ENCODE peak calls at places on chromosome X, in ten cellular contexts. One of them, this sample, is unnamed.

GRCh38 chrX:3962511-3963350 is 249.3 kb upstream of the PRKX start:
- DNase-seq in foreskin fibroblast: no peak
- DNase-seq in endodermal cell: peak; percentile 68
- DNase-seq in right cardiac atrium: no peak
- DNase-seq in Caco-2: no peak
- DNase-seq in uterus: no peak
- DNase-seq in GM23338: peak; percentile 62
- DNase-seq in suprapubic skin: no peak
- DNase-seq in SJSA1: peak; percentile 1
- DNase-seq in cardiac muscle cell: peak; percentile 13
- DNase-seq in this sample: peak; percentile 25

GRCh38 chrX:153927686-153927935 is 1.5 kb upstream of the ARHGAP4 start:
- DNase-seq in foreskin fibroblast: no peak
- DNase-seq in endodermal cell: no peak
- DNase-seq in right cardiac atrium: no peak
- DNase-seq in Caco-2: no peak
- DNase-seq in uterus: no peak
- DNase-seq in GM23338: no peak
- DNase-seq in suprapubic skin: no peak
- DNase-seq in SJSA1: no peak
- DNase-seq in cardiac muscle cell: no peak
- DNase-seq in this sample: no peak

GRCh38 chrX:52346462-52347165 is 22.2 kb upstream of the XAGE2 start:
- DNase-seq in foreskin fibroblast: no peak
- DNase-seq in endodermal cell: no peak
- DNase-seq in right cardiac atrium: no peak
- DNase-seq in Caco-2: no peak
- DNase-seq in uterus: no peak
- DNase-seq in GM23338: no peak
- DNase-seq in suprapubic skin: no peak
- DNase-seq in SJSA1: peak; percentile 1
- DNase-seq in cardiac muscle cell: no peak
- DNase-seq in this sample: no peak

GRCh38 chrX:96455078-96455477 is 229.6 kb upstream of the DIAPH2 start:
- DNase-seq in foreskin fibroblast: no peak
- DNase-seq in endodermal cell: no peak
- DNase-seq in right cardiac atrium: no peak
- DNase-seq in Caco-2: no peak
- DNase-seq in uterus: no peak
- DNase-seq in GM23338: no peak
- DNase-seq in suprapubic skin: no peak
- DNase-seq in SJSA1: no peak
- DNase-seq in cardiac muscle cell: no peak
- DNase-seq in this sample: no peak

GRCh38 chrX:96713303-96713702 is 28.7 kb downstream of the DIAPH2 start:
- DNase-seq in foreskin fibroblast: no peak
- DNase-seq in endodermal cell: no peak
- DNase-seq in right cardiac atrium: no peak
- DNase-seq in Caco-2: peak; percentile 32
- DNase-seq in uterus: no peak
- DNase-seq in GM23338: no peak
- DNase-seq in suprapubic skin: no peak
- DNase-seq in SJSA1: no peak
- DNase-seq in cardiac muscle cell: no peak
- DNase-seq in this sample: no peak

GRCh38 chrX:122777766-122778165 is 406.3 kb upstream of the GRIA3 start:
- DNase-seq in foreskin fibroblast: peak; percentile 2
- DNase-seq in endodermal cell: no peak
- DNase-seq in right cardiac atrium: no peak
- DNase-seq in Caco-2: no peak
- DNase-seq in uterus: no peak
- DNase-seq in GM23338: peak; percentile 6
- DNase-seq in suprapubic skin: no peak
- DNase-seq in SJSA1: no peak
- DNase-seq in cardiac muscle cell: no peak
- DNase-seq in this sample: no peak

GRCh38 chrX:8179653-8180052 is 8.6 kb upstream of the VCX2 start:
- DNase-seq in foreskin fibroblast: no peak
- DNase-seq in endodermal cell: no peak
- DNase-seq in right cardiac atrium: no peak
- DNase-seq in Caco-2: no peak
- DNase-seq in uterus: no peak
- DNase-seq in GM23338: no peak
- DNase-seq in suprapubic skin: no peak
- DNase-seq in SJSA1: no peak
- DNase-seq in cardiac muscle cell: peak; percentile 6
- DNase-seq in this sample: no peak

GRCh38 chrX:140066262-140066661 is 100.9 kb upstream of the CXorf66 start:
- DNase-seq in foreskin fibroblast: no peak
- DNase-seq in endodermal cell: no peak
- DNase-seq in right cardiac atrium: no peak
- DNase-seq in Caco-2: no peak
- DNase-seq in uterus: no peak
- DNase-seq in GM23338: no peak
- DNase-seq in suprapubic skin: no peak
- DNase-seq in SJSA1: no peak
- DNase-seq in cardiac muscle cell: no peak
- DNase-seq in this sample: no peak

GRCh38 chrX:13506574-13506973 is 62.8 kb upstream of the EGFL6 start:
- DNase-seq in foreskin fibroblast: no peak
- DNase-seq in endodermal cell: peak; percentile 73
- DNase-seq in right cardiac atrium: peak; percentile 47
- DNase-seq in Caco-2: peak; percentile 30
- DNase-seq in uterus: peak; percentile 45
- DNase-seq in GM23338: peak; percentile 46
- DNase-seq in suprapubic skin: no peak
- DNase-seq in SJSA1: peak; percentile 6
- DNase-seq in cardiac muscle cell: peak; percentile 68
- DNase-seq in this sample: peak; percentile 51

GRCh38 chrX:40249582-40249981 is 151.8 kb upstream of the BCOR start:
- DNase-seq in foreskin fibroblast: no peak
- DNase-seq in endodermal cell: no peak
- DNase-seq in right cardiac atrium: no peak
- DNase-seq in Caco-2: no peak
- DNase-seq in uterus: no peak
- DNase-seq in GM23338: no peak
- DNase-seq in suprapubic skin: no peak
- DNase-seq in SJSA1: no peak
- DNase-seq in cardiac muscle cell: no peak
- DNase-seq in this sample: no peak

GRCh38 chrX:78330068-78330467 is 2.7 kb upstream of the CYSLTR1 start:
- DNase-seq in foreskin fibroblast: no peak
- DNase-seq in endodermal cell: no peak
- DNase-seq in right cardiac atrium: no peak
- DNase-seq in Caco-2: no peak
- DNase-seq in uterus: no peak
- DNase-seq in GM23338: no peak
- DNase-seq in suprapubic skin: no peak
- DNase-seq in SJSA1: no peak
- DNase-seq in cardiac muscle cell: no peak
- DNase-seq in this sample: no peak
- H3K4me3 ChIP-seq in foreskin fibroblast: no peak overlapping the region
- H3K4me3 ChIP-seq in endodermal cell: no peak overlapping the region
- H3K4me3 ChIP-seq in right cardiac atrium: no peak overlapping the region
- H3K4me3 ChIP-seq in Caco-2: no peak overlapping the region
- H3K4me3 ChIP-seq in uterus: no peak overlapping the region
- H3K4me3 ChIP-seq in GM23338: no peak overlapping the region
- H3K4me3 ChIP-seq in suprapubic skin: no peak overlapping the region
- H3K4me3 ChIP-seq in SJSA1: no peak overlapping the region
- H3K4me3 ChIP-seq in cardiac muscle cell: no peak overlapping the region
- H3K4me3 ChIP-seq in this sample: no peak overlapping the region

DNA sequence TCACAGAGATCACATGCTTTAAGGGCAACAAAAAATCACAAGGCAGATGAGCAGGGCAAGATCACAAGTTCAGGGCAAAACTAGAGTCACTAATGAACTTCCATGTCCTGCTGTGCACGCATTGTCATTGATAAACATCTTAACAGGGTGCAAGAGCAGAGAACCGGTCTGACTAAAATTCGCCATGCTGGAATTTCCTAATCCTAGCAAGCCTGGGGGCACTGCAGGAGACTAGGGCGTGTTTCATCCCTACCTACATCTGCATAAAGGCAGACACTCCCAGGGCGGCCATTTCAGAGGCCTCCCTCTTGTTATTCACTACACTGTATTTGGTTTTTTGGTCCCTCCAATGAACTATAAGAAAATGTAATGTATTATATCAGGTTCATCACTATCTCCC is 203.6 kb downstream of the ARHGEF9 start:
- DNase-seq in foreskin fibroblast: no peak
- DNase-seq in endodermal cell: peak; percentile 83
- DNase-seq in right cardiac atrium: no peak
- DNase-seq in Caco-2: no peak
- DNase-seq in uterus: no peak
- DNase-seq in GM23338: peak; percentile 83
- DNase-seq in suprapubic skin: no peak
- DNase-seq in SJSA1: no peak
- DNase-seq in cardiac muscle cell: no peak
- DNase-seq in this sample: no peak
- H3K4me3 ChIP-seq in foreskin fibroblast: no peak overlapping the region
- H3K4me3 ChIP-seq in endodermal cell: no peak overlapping the region
- H3K4me3 ChIP-seq in right cardiac atrium: no peak overlapping the region
- H3K4me3 ChIP-seq in Caco-2: no peak overlapping the region
- H3K4me3 ChIP-seq in uterus: no peak overlapping the region
- H3K4me3 ChIP-seq in GM23338: peak overlapping the region; percentile 33
- H3K4me3 ChIP-seq in suprapubic skin: no peak overlapping the region
- H3K4me3 ChIP-seq in SJSA1: no peak overlapping the region
- H3K4me3 ChIP-seq in cardiac muscle cell: no peak overlapping the region
- H3K4me3 ChIP-seq in this sample: no peak overlapping the region

DNA sequence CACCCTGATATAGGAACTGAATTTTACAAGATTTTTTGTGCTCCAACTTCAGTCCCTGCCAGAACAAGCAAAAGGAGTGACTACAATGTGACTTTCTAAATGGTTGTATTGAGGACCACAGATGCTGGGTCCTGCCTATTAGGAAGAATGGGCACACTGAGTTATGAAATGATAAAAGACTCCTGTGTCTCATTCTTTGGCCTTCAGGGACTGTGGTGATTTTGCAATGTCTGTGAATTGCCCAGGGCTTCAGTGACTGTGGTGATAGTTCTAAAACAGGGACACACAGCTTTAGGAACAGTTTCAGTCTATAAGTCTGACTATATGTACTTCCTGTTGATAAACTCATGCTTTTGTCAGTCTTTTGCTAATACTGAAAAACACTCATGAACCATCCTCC is 210.2 kb downstream of the DMD start:
- DNase-seq in foreskin fibroblast: no peak
- DNase-seq in endodermal cell: no peak
- DNase-seq in right cardiac atrium: no peak
- DNase-seq in Caco-2: no peak
- DNase-seq in uterus: no peak
- DNase-seq in GM23338: no peak
- DNase-seq in suprapubic skin: no peak
- DNase-seq in SJSA1: no peak
- DNase-seq in cardiac muscle cell: no peak
- DNase-seq in this sample: peak; percentile 6
- H3K4me3 ChIP-seq in foreskin fibroblast: no peak overlapping the region
- H3K4me3 ChIP-seq in endodermal cell: no peak overlapping the region
- H3K4me3 ChIP-seq in right cardiac atrium: no peak overlapping the region
- H3K4me3 ChIP-seq in Caco-2: no peak overlapping the region
- H3K4me3 ChIP-seq in uterus: no peak overlapping the region
- H3K4me3 ChIP-seq in GM23338: no peak overlapping the region
- H3K4me3 ChIP-seq in suprapubic skin: no peak overlapping the region
- H3K4me3 ChIP-seq in SJSA1: no peak overlapping the region
- H3K4me3 ChIP-seq in cardiac muscle cell: no peak overlapping the region
- H3K4me3 ChIP-seq in this sample: no peak overlapping the region

DNA sequence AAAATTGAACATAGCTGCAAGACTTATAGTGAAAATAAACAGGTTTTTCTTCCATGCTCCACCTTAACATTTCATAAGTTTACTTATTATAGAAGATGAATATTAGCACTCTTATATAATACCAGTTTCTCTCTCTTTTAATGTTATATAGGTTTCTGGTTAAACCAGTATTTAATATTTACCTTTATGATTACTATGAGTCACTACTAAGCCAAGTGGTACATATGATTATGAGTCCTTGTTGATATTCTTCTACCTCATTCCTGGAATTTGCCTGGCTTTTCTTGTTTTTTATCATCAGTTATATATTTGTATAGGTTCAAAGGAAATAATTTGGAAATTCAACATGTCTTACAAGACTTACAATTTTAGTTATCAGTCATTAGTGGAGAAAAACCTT is 89.9 kb upstream of the MAOA start:
- DNase-seq in foreskin fibroblast: no peak
- DNase-seq in endodermal cell: no peak
- DNase-seq in right cardiac atrium: no peak
- DNase-seq in Caco-2: no peak
- DNase-seq in uterus: no peak
- DNase-seq in GM23338: no peak
- DNase-seq in suprapubic skin: no peak
- DNase-seq in SJSA1: no peak
- DNase-seq in cardiac muscle cell: no peak
- DNase-seq in this sample: no peak
- H3K4me3 ChIP-seq in foreskin fibroblast: no peak overlapping the region
- H3K4me3 ChIP-seq in endodermal cell: no peak overlapping the region
- H3K4me3 ChIP-seq in right cardiac atrium: no peak overlapping the region
- H3K4me3 ChIP-seq in Caco-2: no peak overlapping the region
- H3K4me3 ChIP-seq in uterus: no peak overlapping the region
- H3K4me3 ChIP-seq in GM23338: no peak overlapping the region
- H3K4me3 ChIP-seq in suprapubic skin: no peak overlapping the region
- H3K4me3 ChIP-seq in SJSA1: no peak overlapping the region
- H3K4me3 ChIP-seq in cardiac muscle cell: no peak overlapping the region
- H3K4me3 ChIP-seq in this sample: no peak overlapping the region

GRCh38 chrX:109635151-109635550 is 10.2 kb upstream of the KCNE5 start:
- DNase-seq in foreskin fibroblast: peak; percentile 14
- DNase-seq in endodermal cell: peak; percentile 67
- DNase-seq in right cardiac atrium: no peak
- DNase-seq in Caco-2: no peak
- DNase-seq in uterus: no peak
- DNase-seq in GM23338: peak; percentile 29
- DNase-seq in suprapubic skin: no peak
- DNase-seq in SJSA1: peak; percentile 2
- DNase-seq in cardiac muscle cell: peak; percentile 36
- DNase-seq in this sample: peak; percentile 29

GRCh38 chrX:109643687-109644086 is 18.7 kb upstream of the KCNE5 start:
- DNase-seq in foreskin fibroblast: no peak
- DNase-seq in endodermal cell: no peak
- DNase-seq in right cardiac atrium: no peak
- DNase-seq in Caco-2: no peak
- DNase-seq in uterus: no peak
- DNase-seq in GM23338: no peak
- DNase-seq in suprapubic skin: no peak
- DNase-seq in SJSA1: no peak
- DNase-seq in cardiac muscle cell: no peak
- DNase-seq in this sample: no peak

GRCh38 chrX:109632906-109633504 is 8.0 kb upstream of the KCNE5 start:
- DNase-seq in foreskin fibroblast: peak; percentile 10
- DNase-seq in endodermal cell: peak; percentile 61
- DNase-seq in right cardiac atrium: no peak
- DNase-seq in Caco-2: no peak
- DNase-seq in uterus: no peak
- DNase-seq in GM23338: peak; percentile 50
- DNase-seq in suprapubic skin: no peak
- DNase-seq in SJSA1: peak; percentile 1
- DNase-seq in cardiac muscle cell: peak; percentile 51
- DNase-seq in this sample: peak; percentile 6

DNA sequence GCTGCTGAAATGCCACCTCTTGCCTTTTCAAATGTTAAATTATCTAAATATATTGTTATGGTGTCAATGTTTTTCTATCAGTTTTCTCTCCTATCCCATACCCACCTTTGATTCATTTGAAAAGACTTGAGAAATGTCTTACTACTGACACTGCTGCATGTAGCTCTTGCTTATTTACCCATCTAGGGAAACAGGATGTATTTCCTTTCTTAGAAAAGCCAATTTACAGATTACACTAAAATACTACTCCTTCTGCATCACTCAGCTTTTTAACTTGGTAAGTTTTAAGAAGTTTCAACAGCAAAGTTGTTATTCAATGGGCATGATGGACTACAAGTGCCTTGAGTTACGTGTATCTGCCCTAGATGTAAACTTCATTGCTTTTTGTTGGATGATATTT is 13.2 kb upstream of the KCNE5 start:
- DNase-seq in foreskin fibroblast: no peak
- DNase-seq in endodermal cell: no peak
- DNase-seq in right cardiac atrium: no peak
- DNase-seq in Caco-2: no peak
- DNase-seq in uterus: no peak
- DNase-seq in GM23338: no peak
- DNase-seq in suprapubic skin: no peak
- DNase-seq in SJSA1: no peak
- DNase-seq in cardiac muscle cell: no peak
- DNase-seq in this sample: no peak
- H3K4me3 ChIP-seq in foreskin fibroblast: no peak overlapping the region
- H3K4me3 ChIP-seq in endodermal cell: no peak overlapping the region
- H3K4me3 ChIP-seq in right cardiac atrium: no peak overlapping the region
- H3K4me3 ChIP-seq in Caco-2: no peak overlapping the region
- H3K4me3 ChIP-seq in uterus: no peak overlapping the region
- H3K4me3 ChIP-seq in GM23338: no peak overlapping the region
- H3K4me3 ChIP-seq in suprapubic skin: no peak overlapping the region
- H3K4me3 ChIP-seq in SJSA1: no peak overlapping the region
- H3K4me3 ChIP-seq in cardiac muscle cell: no peak overlapping the region
- H3K4me3 ChIP-seq in this sample: no peak overlapping the region

This sample was measured in OCI-LY7.